ENCODE peak calls at places on chromosomes 16 and 17, in ten cellular contexts. O, H, E, W, K, D, C, I, N and S are unnamed samples.

GRCh38 chr16:24900230-24900629 is 54.5 kb downstream of the SLC5A11 start:
- DNase-seq in E (no peak), N (no peak), K (no peak), H (no peak), I (no peak), D (no peak), W (no peak), C (no peak), O (no peak), S (no peak)

GRCh38 chr17:65638221-65638940 is 76.9 kb upstream of the AXIN2 start:
- DNase-seq in H (no peak), I (no peak), O (no peak), N (no peak), E (no peak), W (no peak), C (no peak), K (no peak), D (no peak), S (no peak)

GRCh38 chr17:13025687-13026086 is 7.9 kb upstream of the ELAC2 start:
- DNase-seq in I (no peak), D (no peak), H (no peak), N (no peak), W (no peak), K (no peak), C (no peak), O (no peak), E (no peak), S (no peak)

GRCh38 chr16:4597174-4597573 is 17.5 kb downstream of the UBALD1 start:
- DNase-seq in N (no peak), C (no peak), K (no peak), I (no peak), H (no peak), W (no peak), O (no peak), E (no peak), D (no peak), S (no peak)

GRCh38 chr16:85833540-85833914 is 34.0 kb downstream of the COX4I1 start:
- DNase-seq in D (no peak), C (peak; percentile 35), H (no peak), W (no peak), N (no peak), O (no peak), K (no peak), I (no peak), E (no peak), S (peak; percentile 73)

GRCh38 chr17:3260600-3260999 is 37.6 kb downstream of the OR3A1 start:
- DNase-seq in E (no peak), H (no peak), D (no peak), O (no peak), W (no peak), I (no peak), N (no peak), C (no peak), K (no peak), S (peak; percentile 38)

GRCh38 chr17:1037238-1037879 is 40.4 kb downstream of the TIMM22 start:
- DNase-seq in D (no peak), K (no peak), E (no peak), O (no peak), C (no peak), N (no peak), W (no peak), H (no peak), I (no peak), S (no peak)

GRCh38 chr16:25317732-25318316 is 60.2 kb upstream of the ZKSCAN2 start:
- DNase-seq in W (no peak), N (no peak), D (no peak), E (no peak), C (no peak), H (no peak), I (no peak), K (no peak), O (no peak), S (no peak)

GRCh38 chr16:84881702-84882521 is 62.1 kb downstream of the CRISPLD2 start:
- DNase-seq in C (no peak), W (peak; percentile 67), E (peak; percentile 42), O (peak; percentile 58), H (no peak), D (no peak), I (no peak), N (no peak), K (peak; percentile 73), S (no peak)

GRCh38 chr16:57485091-57485915 is 990 bp downstream of the DOK4 start:
- DNase-seq in I (peak; percentile 70), W (no peak), O (no peak), D (peak; percentile 46), H (peak; percentile 71), C (no peak), E (no peak), N (no peak), K (no peak), S (peak; percentile 74)

GRCh38 chr16:17529982-17530760 is 59.4 kb upstream of the XYLT1 start:
- DNase-seq in O (no peak), H (no peak), K (no peak), D (no peak), W (no peak), I (no peak), N (no peak), E (no peak), C (no peak), S (peak; percentile 77)

GRCh38 chr16:56988161-56988947 is 1.0 kb upstream of the NLRC5 start:
- DNase-seq in D (peak; percentile 46), O (peak; percentile 40), C (no peak), W (no peak), K (no peak), I (no peak), H (peak; percentile 59), N (no peak), E (no peak), S (no peak)

DNA sequence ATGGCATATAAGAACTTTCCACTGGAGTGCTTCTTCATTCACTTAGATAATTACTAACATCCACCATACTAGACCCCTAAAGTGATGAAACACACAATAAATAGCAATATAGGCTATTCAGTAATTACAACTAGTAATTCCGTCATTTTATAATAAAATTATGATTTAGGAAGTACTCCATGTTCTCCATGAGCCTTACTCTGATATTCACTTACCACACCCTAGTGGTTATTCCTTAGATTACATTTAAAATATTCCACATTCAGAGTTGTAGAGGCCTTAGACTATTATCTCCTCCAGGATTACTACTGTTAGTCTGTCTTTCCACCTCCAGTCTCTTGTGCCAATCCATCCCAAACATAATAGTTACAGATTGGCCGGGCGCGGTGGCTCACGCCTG is 62.4 kb downstream of the STH start:
- DNase-seq in E (no peak), W (peak; percentile 42), C (no peak), H (no peak), O (no peak), D (no peak), N (no peak), I (no peak), K (no peak), S (no peak)
- TF ChIP-seq CTCF in E (peak; percentile 32), W (peak; percentile 46), C (peak; percentile 30), H (peak; percentile 40), O (no peak), D (peak; percentile 47), N (peak; percentile 45), I (peak; percentile 25), K (peak; percentile 12), S (no peak)

DNA sequence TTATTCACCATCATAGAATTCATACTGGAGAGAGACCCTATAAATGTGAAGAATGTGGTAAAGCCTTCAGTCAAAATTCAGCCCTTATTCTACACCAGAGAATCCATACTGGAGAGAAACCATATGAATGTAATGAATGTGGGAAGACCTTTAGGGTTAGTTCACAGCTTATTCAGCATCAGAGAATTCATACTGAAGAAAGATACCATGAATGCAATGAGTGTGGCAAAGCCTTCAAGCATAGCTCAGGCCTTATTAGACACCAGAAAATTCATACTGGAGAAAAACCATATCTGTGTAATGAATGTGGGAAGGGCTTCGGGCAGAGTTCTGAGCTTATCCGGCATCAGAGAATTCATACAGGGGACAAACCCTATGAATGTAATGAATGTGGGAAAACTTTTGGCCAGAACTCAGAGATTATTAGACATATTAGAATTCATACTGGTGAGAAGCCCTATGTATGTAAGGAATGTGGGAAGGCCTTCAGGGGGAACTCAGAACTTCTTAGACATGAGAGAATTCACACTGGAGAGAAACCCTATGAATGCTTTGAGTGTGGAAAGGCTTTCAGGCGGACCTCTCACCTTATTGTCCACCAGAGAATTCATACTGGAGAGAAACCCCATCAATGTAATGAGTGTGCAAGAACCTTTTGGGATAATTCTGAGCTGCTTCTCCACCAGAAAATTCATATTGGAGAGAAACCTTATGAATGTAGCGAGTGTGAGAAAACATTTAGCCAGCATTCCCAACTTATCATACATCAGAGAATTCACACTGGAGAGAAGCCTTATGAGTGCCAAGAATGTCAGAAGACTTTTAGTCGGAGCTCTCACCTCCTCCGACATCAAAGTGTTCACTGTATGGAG is 14.1 kb downstream of the ZFP3 start:
- DNase-seq in E (no peak), K (no peak), N (no peak), H (no peak), I (no peak), O (no peak), D (no peak), C (no peak), W (no peak), S (no peak)
- H3K9me3 ChIP-seq in E (peaks cover 87% of the 10 kb centered on the region), K (peaks cover 78% of the 10 kb centered on the region), N (peaks cover 17% of the 10 kb centered on the region), H (peaks cover 77% of the 10 kb centered on the region), I (peaks cover 100% of the 10 kb centered on the region), O (peaks cover 26% of the 10 kb centered on the region), D (peaks cover 26% of the 10 kb centered on the region), C (peaks cover 96% of the 10 kb centered on the region), W (peaks cover 100% of the 10 kb centered on the region), S (peaks cover 90% of the 10 kb centered on the region)

GRCh38 chr16:53415504-53415903 is 18.8 kb upstream of the RBL2 start:
- DNase-seq in K (no peak), O (no peak), W (peak; percentile 22), H (no peak), E (no peak), N (peak; percentile 47), I (no peak), D (no peak), C (no peak), S (no peak)
- TF ChIP-seq CTCF in K (no peak), O (no peak), W (peak; percentile 6), H (no peak), E (no peak), N (peak; percentile 33), I (no peak), D (no peak), C (peak; percentile 10), S (no peak)

GRCh38 chr16:27549857-27550581 is at the start of the genes GTF3C1 and KATNIP:
- DNase-seq in K (peak; percentile 100), E (peak; percentile 100), H (peak; percentile 100), O (peak; percentile 100), I (peak; percentile 100), D (peak; percentile 100), C (peak; percentile 100), W (peak; percentile 98), N (peak; percentile 100), S (peak; percentile 100)

GRCh38 chr16:27550582-27550920 is 607 bp downstream of the KATNIP start:
- DNase-seq in I (no peak), W (peak; percentile 7), K (no peak), C (no peak), N (no peak), D (no peak), E (no peak), O (no peak), H (no peak), S (no peak)

GRCh38 chr16:27547134-27547533 is 2.6 kb downstream of the GTF3C1 start:
- DNase-seq in O (no peak), I (no peak), W (no peak), C (no peak), H (no peak), D (no peak), E (no peak), N (no peak), K (peak; percentile 54), S (peak; percentile 19)

GRCh38 chr16:27549607-27549856 is 181 bp downstream of the GTF3C1 start:
- DNase-seq in O (no peak), C (no peak), K (no peak), I (no peak), H (no peak), W (no peak), D (no peak), E (no peak), N (no peak), S (no peak)

GRCh38 chr16:27547851-27548250 is 1.9 kb downstream of the GTF3C1 start:
- DNase-seq in H (no peak), N (no peak), C (no peak), O (no peak), K (no peak), I (no peak), W (no peak), D (no peak), E (no peak), S (no peak)
- H3K9me3 ChIP-seq in H (no peaks in the 10 kb centered on the region), N (no peaks in the 10 kb centered on the region), C (no peaks in the 10 kb centered on the region), O (no peaks in the 10 kb centered on the region), K (no peaks in the 10 kb centered on the region), I (no peaks in the 10 kb centered on the region), W (no peaks in the 10 kb centered on the region), D (no peaks in the 10 kb centered on the region), E (no peaks in the 10 kb centered on the region), S (no peaks in the 10 kb centered on the region)